ENCODE peak calls at places on chromosomes 16 and 17, in four cellular contexts. M is HCT116; T is dorsolateral prefrontal cortex; P is stimulated activated CD8-positive, alpha-beta memory T cell treated with anti-CD3 and anti-CD28 coated beads, Interleukin-4, amount 100 ng/mL, for 24 hours. S is an unnamed sample.

GRCh38 chr17:13477180-13477611 is 124.5 kb downstream of the HS3ST3A1 start:
- DNase-seq in T (no peak), M (no peak), P (no peak), S (no peak)

GRCh38 chr17:16122697-16123434 is 92.5 kb downstream of the NCOR1 start:
- DNase-seq in T (no peak), P (no peak), M (no peak), S (no peak)

GRCh38 chr17:50550661-50551432 is 3.9 kb downstream of the SPATA20 start:
- DNase-seq in T (peak; percentile 85), P (no peak), M (peak; percentile 68), S (no peak)

GRCh38 chr16:3223913-3224515 is 10.9 kb downstream of the ZNF200 start:
- DNase-seq in M (no peak), P (no peak), T (no peak), S (no peak)

GRCh38 chr17:79220715-79221291 is 146.2 kb downstream of the ENGASE start:
- DNase-seq in T (no peak), M (no peak), P (no peak), S (no peak)

GRCh38 chr16:60731329-60731728 is 1304.9 kb downstream of the CDH8 start:
- DNase-seq in T (no peak), M (no peak), P (no peak), S (no peak)

GRCh38 chr16:57123969-57124674 is 31.7 kb downstream of the CPNE2 start:
- DNase-seq in M (no peak), P (no peak), T (no peak), S (no peak)

GRCh38 chr17:79923974-79924638 is 84.9 kb upstream of the CBX4 start:
- DNase-seq in M (peak; percentile 52), P (peak; percentile 30), T (no peak), S (no peak)

GRCh38 chr17:75542184-75542583 is 16.7 kb downstream of the LLGL2 start:
- DNase-seq in P (no peak), T (no peak), M (no peak), S (no peak)

GRCh38 chr17:58911741-58912343 is 156.2 kb downstream of the PPM1E start:
- DNase-seq in T (no peak), P (no peak), M (peak; percentile 16), S (no peak)

GRCh38 chr16:88524274-88524972 is 45.8 kb upstream of the ZC3H18 start:
- DNase-seq in T (no peak), M (no peak), P (no peak), S (no peak)

GRCh38 chr16:85395207-85395912 is 217.8 kb upstream of the GSE1 start:
- DNase-seq in M (peak; percentile 92), P (no peak), T (peak; percentile 38), S (peak; percentile 54)

GRCh38 chr17:14214271-14214670 is 22.4 kb downstream of the CDRT15 start:
- DNase-seq in M (no peak), P (no peak), T (no peak), S (no peak)

GRCh38 chr17:1912146-1912545 is 82.3 kb downstream of the RPA1 start:
- DNase-seq in P (no peak), T (no peak), M (no peak), S (no peak)

GRCh38 chr17:57242148-57242547 is 14.2 kb upstream of the MSI2 start:
- DNase-seq in P (no peak), T (no peak), M (no peak), S (no peak)